ENCODE peak calls at places on chromosomes 5 and 9, in four cellular contexts. B is GM12878, K is thoracic aorta, Y is A549. E is an unnamed sample.

GRCh38 chr9:88578486-88579362 is 43.7 kb downstream of the NXNL2 start:
- DNase-seq in B (peak), K (peak), Y (peak), E (no peak)

GRCh38 chr5:142853682-142854081 is 83.5 kb downstream of the ARHGAP26 start:
- DNase-seq in Y (no peak), B (no peak), K (no peak), E (no peak)

GRCh38 chr5:128711216-128711615 is 173.2 kb upstream of the FBN2 start:
- DNase-seq in B (no peak), K (no peak), Y (no peak), E (no peak)

GRCh38 chr9:116450378-116451139 is 236.5 kb upstream of the TRIM32 start:
- DNase-seq in B (peak), Y (no peak), K (peak), E (peak)

GRCh38 chr9:14340994-14341393 is 27.1 kb upstream of the NFIB start:
- DNase-seq in B (no peak), Y (no peak), K (no peak), E (no peak)

GRCh38 chr5:56178823-56179222 is 54.3 kb downstream of the ANKRD55 start:
- DNase-seq in B (no peak), Y (no peak), K (no peak), E (no peak)

GRCh38 chr5:53262348-53262970 is 152.9 kb upstream of the MOCS2 start:
- DNase-seq in B (no peak), Y (peak), K (no peak), E (no peak)

GRCh38 chr5:81214848-81215247 is 18.3 kb upstream of the CKMT2 start:
- DNase-seq in Y (no peak), K (no peak), B (no peak), E (no peak)

GRCh38 chr5:132662925-132663770 is 5.2 kb downstream of the IL13 start:
- DNase-seq in Y (peak), B (peak), K (no peak), E (no peak)

GRCh38 chr9:126347911-126348760 is 21.5 kb downstream of the MVB12B start:
- DNase-seq in Y (no peak), K (no peak), B (no peak), E (no peak)

GRCh38 chr9:128628471-128629048 is 28.1 kb downstream of the DYNC2I2 start:
- DNase-seq in K (no peak), Y (no peak), B (no peak), E (no peak)

GRCh38 chr5:146662229-146662628 is 146.2 kb upstream of the GPR151 start:
- DNase-seq in B (no peak), K (no peak), Y (peak), E (no peak)

GRCh38 chr9:119221281-119221680 is 148.0 kb downstream of the BRINP1 start:
- DNase-seq in Y (no peak), B (no peak), K (no peak), E (no peak)

GRCh38 chr5:175223336-175223735 is 220.6 kb downstream of the DRD1 start:
- DNase-seq in B (no peak), Y (no peak), K (no peak), E (no peak)

DNA sequence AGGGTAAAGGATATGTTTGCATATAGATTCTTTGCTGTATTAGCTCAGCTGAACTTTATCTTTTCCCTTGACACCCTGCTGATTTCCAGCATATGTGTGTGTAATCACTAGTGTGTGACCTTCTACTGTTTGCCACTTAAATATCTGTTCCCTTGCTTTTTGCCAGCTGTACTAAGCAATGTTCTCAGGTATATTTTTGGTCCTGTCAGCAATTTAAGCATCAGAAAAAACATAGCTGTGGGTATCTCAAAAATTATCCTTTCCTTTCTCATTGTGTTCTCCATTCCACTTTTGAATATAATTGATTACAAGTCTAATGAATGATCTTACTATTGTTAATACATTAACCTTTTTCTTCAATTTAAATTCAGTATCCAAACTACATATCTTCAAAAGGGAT is 59.2 kb upstream of the CDH10 start:
- DNase-seq in Y (no peak), K (no peak), B (no peak), E (no peak)
- H3K4me3 ChIP-seq in Y (no peak), K (no peak), B (no peak), E (no peak)

DNA sequence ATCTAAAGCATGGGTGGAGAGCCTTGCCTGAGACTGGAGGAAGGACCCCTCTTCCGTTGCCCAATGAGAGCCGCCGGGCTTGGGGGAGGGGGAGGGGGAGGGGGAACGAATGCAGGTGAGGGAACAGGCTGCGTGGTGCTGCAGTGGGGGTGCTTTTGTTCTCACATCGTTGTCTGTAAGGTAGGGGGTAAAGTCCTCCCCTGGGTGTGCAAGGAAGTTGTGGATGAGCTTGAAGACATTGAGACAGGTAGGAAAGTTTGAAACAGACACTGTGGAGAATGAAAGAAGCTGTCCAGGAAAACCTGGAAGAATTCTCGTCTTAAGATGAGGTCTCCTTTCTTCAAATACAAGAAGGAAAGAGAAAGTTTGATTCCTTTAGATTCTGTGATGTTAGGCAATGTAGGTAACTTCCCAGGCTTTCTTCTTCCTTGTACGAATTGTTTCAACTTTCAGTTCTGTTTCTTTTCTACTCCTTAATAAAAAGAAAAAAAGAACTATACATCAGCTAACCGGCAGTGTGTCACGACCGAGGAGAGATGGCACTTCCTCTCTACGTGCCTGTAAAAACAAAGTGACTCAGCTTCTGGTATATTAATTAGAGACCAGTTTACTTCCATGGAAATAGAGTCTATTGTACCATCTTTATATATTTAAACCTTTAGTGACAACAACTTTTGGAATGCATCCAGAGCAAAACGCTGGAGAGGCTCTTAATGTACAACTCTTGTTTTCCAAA is 94.3 kb upstream of the LIFR start:
- DNase-seq in B (no peak), K (no peak), Y (no peak), E (no peak)
- H3K4me3 ChIP-seq in B (no peak), K (peak), Y (peak), E (peak)

DNA sequence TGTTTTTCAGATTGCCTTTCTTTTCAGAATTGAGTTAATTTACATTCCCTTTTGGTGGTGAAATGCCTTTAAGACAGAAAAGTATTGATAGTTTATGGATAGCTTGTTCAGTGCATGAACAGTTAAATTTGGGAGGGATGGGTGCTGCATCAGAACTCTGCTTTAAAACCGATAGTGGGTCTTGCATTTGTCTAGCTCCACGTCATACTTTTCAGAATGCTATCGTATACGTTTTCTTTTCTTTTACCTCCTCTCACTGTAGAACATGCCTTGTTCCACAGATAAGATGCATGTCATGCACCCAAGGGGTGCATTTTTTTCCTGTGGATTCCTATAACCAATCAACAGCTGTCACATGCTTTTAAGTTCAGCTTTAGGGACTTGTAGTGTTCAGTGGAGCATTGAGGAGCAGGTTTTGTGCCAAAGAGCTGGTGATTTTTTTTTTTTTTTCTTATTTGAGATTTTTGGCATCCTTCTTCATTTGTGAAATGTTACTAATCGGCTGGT is 2.3 kb downstream of the SLC44A1 start:
- DNase-seq in B (no peak), Y (no peak), K (no peak), E (no peak)
- H3K4me3 ChIP-seq in B (no peak), Y (no peak), K (peak), E (peak)

DNA sequence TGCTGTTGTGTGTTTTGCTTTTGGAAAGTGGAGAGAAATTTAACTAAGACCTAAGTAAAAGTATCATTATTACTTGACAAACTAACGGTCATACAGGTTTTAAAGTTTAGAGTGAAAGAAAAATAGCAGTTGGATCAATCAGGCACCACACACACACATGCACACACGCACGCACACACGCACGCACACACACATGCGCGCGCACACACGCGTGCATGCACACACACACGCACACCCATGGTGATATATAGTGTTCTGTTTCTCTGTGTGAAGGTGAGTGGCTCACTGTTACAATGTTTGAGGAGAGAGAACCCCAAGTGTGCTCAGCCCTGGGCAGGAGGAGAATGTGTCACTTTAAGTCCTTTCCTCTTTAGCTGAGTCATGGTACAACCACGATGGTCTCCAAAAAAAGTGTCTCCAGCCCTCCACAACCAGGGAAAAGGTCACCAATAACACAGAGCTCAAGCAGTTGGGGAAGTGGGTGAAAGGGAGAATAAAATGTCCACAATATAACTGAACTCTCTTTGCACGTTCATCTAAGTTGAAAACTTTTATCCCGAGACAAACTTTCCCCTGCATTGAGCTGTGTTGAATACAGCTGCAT is 3.2 kb downstream of the ZNF366 start:
- DNase-seq in Y (peak), B (no peak), K (no peak), E (no peak)
- H3K4me3 ChIP-seq in Y (no peak), B (no peak), K (no peak), E (no peak)

GRCh38 chr9:114930063-114930812 is at the start of gene TNFSF8:
- DNase-seq in B (no peak), K (no peak), Y (no peak), E (no peak)
- H3K4me3 ChIP-seq in B (no peak), K (peak), Y (no peak), E (no peak)

GRCh38 chr5:474826-475661 is 32.1 kb downstream of the EXOC3 start:
- DNase-seq in B (no peak), Y (peak), K (no peak), E (no peak)
- H3K4me3 ChIP-seq in B (no peak), Y (peak), K (peak), E (peak)

DNA sequence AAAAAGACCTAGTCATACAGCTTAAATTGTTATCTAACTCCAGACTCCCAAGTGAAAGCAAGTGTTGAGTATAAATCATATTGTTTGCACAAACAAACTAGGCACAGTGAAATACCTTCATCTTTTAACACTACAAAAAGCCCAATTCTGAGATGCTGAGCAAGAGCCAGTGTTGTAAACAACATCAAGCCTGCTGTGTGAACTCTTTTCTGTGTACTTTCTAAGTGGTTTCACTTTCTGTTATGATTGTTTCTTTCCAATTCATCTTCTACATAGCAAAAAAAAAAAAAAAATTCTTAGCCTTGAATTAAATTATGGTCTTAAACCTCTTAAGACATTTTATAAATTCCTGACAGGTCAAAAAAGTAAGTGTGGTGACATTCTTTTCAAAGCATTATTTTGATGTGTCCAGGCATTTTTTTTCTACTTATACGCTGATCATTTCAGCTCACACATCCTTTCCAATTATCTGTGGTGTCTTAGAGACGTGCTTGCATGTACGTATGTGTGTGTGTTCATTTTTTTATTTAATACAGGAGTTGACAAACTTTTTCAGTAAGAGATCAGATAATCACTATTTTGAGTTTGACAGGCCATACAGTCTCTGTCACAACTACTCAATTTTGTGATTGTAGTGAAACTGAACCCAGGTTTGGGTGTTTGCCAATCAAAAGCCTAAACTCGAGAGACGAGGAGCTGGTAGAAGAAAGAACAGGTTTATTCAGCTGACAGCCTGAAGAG is 556.1 kb downstream of the CDH9 start:
- DNase-seq in Y (no peak), B (no peak), K (no peak), E (no peak)
- H3K4me3 ChIP-seq in Y (peak), B (no peak), K (peak), E (no peak)

GRCh38 chr5:60488466-60489130 is 211.4 kb downstream of the DEPDC1B start:
- DNase-seq in Y (no peak), K (no peak), B (no peak), E (peak)
- H3K4me3 ChIP-seq in Y (peak), K (peak), B (no peak), E (peak)

GRCh38 chr5:16983022-16983639 is 47.0 kb upstream of the MYO10 start:
- DNase-seq in Y (no peak), B (no peak), K (no peak), E (peak)
- H3K4me3 ChIP-seq in Y (no peak), B (no peak), K (no peak), E (no peak)

DNA sequence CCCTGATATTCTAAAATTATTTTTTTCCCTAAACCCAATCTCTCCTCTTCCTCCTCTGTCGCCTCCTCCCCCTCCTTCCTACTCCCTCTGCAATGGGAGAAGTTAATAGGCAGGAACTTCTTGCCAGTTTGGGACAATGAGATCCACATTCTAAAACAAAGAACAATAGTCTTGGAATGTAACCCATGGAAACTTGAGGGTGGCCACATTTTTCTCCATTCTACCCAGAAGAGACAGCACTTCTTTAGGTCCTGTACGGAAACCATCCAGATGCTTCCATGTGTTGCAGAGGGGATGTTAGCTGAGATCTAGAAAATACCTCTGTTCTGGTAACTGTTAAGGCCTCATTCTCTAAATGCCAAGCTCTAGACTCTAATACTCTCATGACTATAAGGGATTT is 10.0 kb downstream of the SPARC start:
- DNase-seq in Y (no peak), K (no peak), B (no peak), E (no peak)
- H3K4me3 ChIP-seq in Y (no peak), K (peak), B (no peak), E (no peak)